ENCODE peak calls at places on chromosomes 2 and 18, in five cellular contexts. Z, Y, J, U and D are unnamed samples.

GRCh38 chr2:211879323-211879722 is 659.3 kb downstream of the ERBB4 start:
- DNase-seq in U (no peak), Z (no peak), Y (no peak), J (no peak), D (peak)

GRCh38 chr18:21267370-21267769 is 25.3 kb downstream of the GREB1L start:
- DNase-seq in J (no peak), Z (no peak), Y (no peak), U (no peak), D (no peak)

GRCh38 chr2:69911985-69912563 is 2.8 kb upstream of the MXD1 start:
- DNase-seq in J (no peak), Z (peak), Y (peak), U (peak), D (no peak)

GRCh38 chr2:222864296-222864695 is 3.5 kb downstream of the ACSL3 start:
- DNase-seq in Y (no peak), J (no peak), U (peak), Z (no peak), D (no peak)

GRCh38 chr18:67731853-67732252 is 215.3 kb upstream of the DSEL start:
- DNase-seq in J (no peak), U (peak), Z (no peak), Y (no peak), D (no peak)

GRCh38 chr2:28166956-28167355 is 225.7 kb upstream of the FOSL2 start:
- DNase-seq in Z (no peak), J (no peak), U (peak), Y (no peak), D (no peak)

GRCh38 chr18:35422227-35422626 is 45.1 kb upstream of the ZNF396 start:
- DNase-seq in J (no peak), Z (no peak), U (no peak), Y (no peak), D (no peak)

GRCh38 chr2:207499114-207499513 is 30.6 kb upstream of the CREB1 start:
- DNase-seq in J (no peak), Y (no peak), U (no peak), Z (no peak), D (no peak)

GRCh38 chr2:167136876-167137579 is 248.7 kb downstream of the XIRP2 start:
- DNase-seq in J (no peak), U (no peak), Y (no peak), Z (no peak), D (no peak)

GRCh38 chr2:33321236-33321731 is 155.2 kb upstream of the RASGRP3 start:
- DNase-seq in Y (no peak), Z (no peak), J (no peak), U (peak), D (no peak)

GRCh38 chr2:120397362-120397811 is 51.5 kb downstream of the INHBB start:
- DNase-seq in Z (no peak), J (no peak), U (no peak), Y (no peak), D (no peak)

GRCh38 chr2:241860184-241861078 is 1.7 kb upstream of the PDCD1 start:
- DNase-seq in Z (no peak), J (no peak), Y (no peak), U (no peak), D (no peak)